ENCODE peak calls at places on chromosomes 7 and 10, in four cellular contexts. P is erythroblast; U is skeletal muscle cell; M is CD4-positive, CD25-positive, alpha-beta regulatory T cell. O is an unnamed sample.

GRCh38 chr10:23994459-23995046 is 214.4 kb upstream of the KIAA1217 start:
- DNase-seq in P (peak), U (no peak), M (peak), O (no peak)

GRCh38 chr7:97118306-97118917 is 914 bp downstream of the SDHAF3 start:
- DNase-seq in P (peak), U (no peak), M (peak), O (no peak)

GRCh38 chr10:50367732-50368131 is 116.4 kb upstream of the ASAH2 start:
- DNase-seq in P (peak), U (no peak), M (peak), O (no peak)

GRCh38 chr10:93254180-93254847 is 180.6 kb downstream of the CYP26A1 start:
- DNase-seq in P (no peak), U (no peak), M (no peak), O (no peak)

GRCh38 chr10:58796242-58796641 is 283.6 kb downstream of the BICC1 start:
- DNase-seq in P (no peak), U (no peak), M (no peak), O (no peak)

GRCh38 chr10:4280481-4281206 is 495.6 kb upstream of the KLF6 start:
- DNase-seq in P (no peak), U (peak), M (no peak), O (no peak)

GRCh38 chr10:48253970-48254657 is 20.4 kb downstream of the FRMPD2 start:
- DNase-seq in P (no peak), U (peak), M (no peak), O (no peak)

GRCh38 chr7:121748546-121748945 is 124.4 kb upstream of the PTPRZ1 start:
- DNase-seq in P (no peak), U (no peak), M (no peak), O (no peak)

GRCh38 chr10:4048245-4048864 is 263.3 kb upstream of the KLF6 start:
- DNase-seq in P (no peak), U (no peak), M (no peak), O (no peak)

GRCh38 chr7:28298870-28299484 is 113.3 kb upstream of the CREB5 start:
- DNase-seq in P (peak), U (no peak), M (no peak), O (no peak)

GRCh38 chr10:22503315-22504090 is 158.2 kb downstream of the SPAG6 start:
- DNase-seq in P (no peak), U (no peak), M (no peak), O (no peak)

GRCh38 chr10:8323443-8324054 is 269.1 kb downstream of the GATA3 start:
- DNase-seq in P (no peak), U (no peak), M (no peak), O (no peak)

GRCh38 chr10:131514454-131514853 is 202.9 kb upstream of the TCERG1L start:
- DNase-seq in P (no peak), U (no peak), M (no peak), O (no peak)

GRCh38 chr10:62019013-62019684 is 117.7 kb downstream of the ARID5B start:
- DNase-seq in P (no peak), U (no peak), M (no peak), O (no peak)

GRCh38 chr7:7553386-7553785 is 13.3 kb upstream of the MIOS start:
- DNase-seq in P (no peak), U (peak), M (no peak), O (no peak)

GRCh38 chr7:48298779-48299178 is 127.5 kb downstream of the ABCA13 start:
- DNase-seq in P (no peak), U (no peak), M (peak), O (no peak)

GRCh38 chr10:63670291-63670898 is 149.2 kb downstream of the REEP3 start:
- DNase-seq in P (no peak), U (peak), M (no peak), O (no peak)

GRCh38 chr7:106618480-106618879 is 42.5 kb downstream of the CCDC71L start:
- DNase-seq in P (peak), U (no peak), M (no peak), O (no peak)

GRCh38 chr7:116834815-116835533 is 27.4 kb upstream of the CAPZA2 start:
- DNase-seq in P (no peak), U (no peak), M (no peak), O (no peak)

GRCh38 chr7:30810986-30811385 is 39.8 kb downstream of the MINDY4 start:
- DNase-seq in P (no peak), U (no peak), M (no peak), O (no peak)

GRCh38 chr7:102046373-102047117 is 229.1 kb downstream of the CUX1 start:
- DNase-seq in P (no peak), U (no peak), M (no peak), O (no peak)

GRCh38 chr10:74418285-74418872 is 267.4 kb downstream of the ADK start:
- DNase-seq in P (no peak), U (no peak), M (no peak), O (no peak)

GRCh38 chr7:121960678-121961461 is 87.9 kb downstream of the PTPRZ1 start:
- DNase-seq in P (no peak), U (peak), M (no peak), O (no peak)

GRCh38 chr10:48760983-48761382 is 76.3 kb downstream of the WDFY4 start:
- DNase-seq in P (no peak), U (no peak), M (no peak), O (no peak)

GRCh38 chr10:79159141-79159619 is 90.4 kb downstream of the ZMIZ1 start:
- DNase-seq in P (no peak), U (peak), M (no peak), O (no peak)

GRCh38 chr10:132671171-132672154 is 114.5 kb downstream of the NKX6-2 start:
- DNase-seq in P (peak), U (no peak), M (no peak), O (no peak)

GRCh38 chr7:148790327-148790726 is 91.6 kb downstream of the CUL1 start:
- DNase-seq in P (no peak), U (no peak), M (no peak), O (no peak)

GRCh38 chr7:126702242-126703016 is 550.3 kb downstream of the GRM8 start:
- DNase-seq in P (no peak), U (no peak), M (no peak), O (no peak)

GRCh38 chr10:24153016-24153415 is 55.9 kb upstream of the KIAA1217 start:
- DNase-seq in P (no peak), U (no peak), M (no peak), O (no peak)

GRCh38 chr10:79394631-79395030 is 47.4 kb downstream of the PPIF start:
- DNase-seq in P (no peak), U (no peak), M (no peak), O (no peak)

O was measured in effector memory CD4-positive, alpha-beta T cell.